ENCODE peak calls at places on chromosome 15, in five cellular contexts. A, U, W, C and I are unnamed samples.

GRCh38 chr15:69597061-69597592 is 144.5 kb downstream of the RPLP1 start:
- DNase-seq in A (no peak), U (peak; percentile 16), W (no peak), C (no peak), I (no peak)

GRCh38 chr15:101723874-101724674 is at the start of gene TARS3:
- DNase-seq in A (peak; percentile 97), U (peak; percentile 99), W (peak; percentile 98), C (peak; percentile 87), I (peak; percentile 56)

GRCh38 chr15:99658000-99658399 is 75.2 kb downstream of the LYSMD4 start:
- DNase-seq in A (no peak), U (no peak), W (no peak), C (no peak), I (no peak)

GRCh38 chr15:84588053-84588874 is 12.5 kb upstream of the ZSCAN2 start:
- DNase-seq in A (peak; percentile 90), U (peak; percentile 89), W (peak; percentile 95), C (peak; percentile 98), I (no peak)

GRCh38 chr15:41836713-41837454 is 1.8 kb upstream of the PLA2G4B start:
- DNase-seq in A (peak; percentile 75), U (no peak), W (no peak), C (no peak), I (no peak)

GRCh38 chr15:96201696-96202095 is 128.8 kb upstream of the NR2F2 start:
- DNase-seq in A (no peak), U (no peak), W (no peak), C (no peak), I (no peak)

GRCh38 chr15:85494035-85494793 is 113.8 kb downstream of the AKAP13 start:
- DNase-seq in A (no peak), U (no peak), W (peak; percentile 64), C (peak; percentile 92), I (no peak)

GRCh38 chr15:37682304-37682703 is 252.1 kb upstream of the TMCO5A start:
- DNase-seq in A (no peak), U (no peak), W (no peak), C (no peak), I (no peak)

GRCh38 chr15:55770261-55770660 is 27.3 kb upstream of the PRTG start:
- DNase-seq in A (no peak), U (no peak), W (peak; percentile 42), C (no peak), I (no peak)

GRCh38 chr15:90286678-90287077 is 21.2 kb downstream of the NGRN start:
- DNase-seq in A (no peak), U (no peak), W (peak; percentile 40), C (peak; percentile 55), I (no peak)
- TF ChIP-seq CTCF in A (peak; percentile 15), U (no peak), W (peak; percentile 57), C (peak; percentile 86), I (peak; percentile 53)

GRCh38 chr15:74845208-74845568 is 2.2 kb upstream of the ULK3 start:
- DNase-seq in A (no peak), U (no peak), W (no peak), C (no peak), I (no peak)

GRCh38 chr15:74844319-74845207 is 1.6 kb upstream of the ULK3 start:
- DNase-seq in A (no peak), U (no peak), W (no peak), C (no peak), I (no peak)

GRCh38 chr15:74842581-74843444 is at the start of gene ULK3:
- DNase-seq in A (peak; percentile 92), U (peak; percentile 95), W (peak; percentile 96), C (peak; percentile 96), I (peak; percentile 48)

GRCh38 chr15:74843445-74843828 is 481 bp upstream of the ULK3 start:
- DNase-seq in A (no peak), U (no peak), W (no peak), C (no peak), I (no peak)

DNA sequence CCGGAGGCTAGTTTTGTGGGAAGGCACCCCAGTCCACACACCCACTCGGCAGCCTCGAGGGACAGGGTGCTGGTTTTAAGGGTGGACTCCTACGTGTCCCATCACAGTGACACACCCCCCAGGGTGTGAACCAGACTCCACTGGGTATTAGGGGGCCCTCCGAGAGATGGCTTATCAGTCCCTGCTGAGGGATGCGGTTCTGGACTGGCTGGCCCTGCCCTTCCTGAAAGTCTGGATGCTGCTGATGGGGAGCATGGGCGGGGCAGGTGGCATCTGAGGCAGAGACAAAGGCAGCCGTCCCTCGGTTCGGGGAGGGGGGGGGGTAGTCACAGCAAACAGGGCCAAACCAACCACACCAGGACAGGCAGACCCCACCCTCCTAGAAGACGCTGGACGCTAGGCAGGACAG is 939 bp upstream of the ULK3 start:
- DNase-seq in A (no peak), U (no peak), W (no peak), C (no peak), I (no peak)
- H3K4me3 ChIP-seq in A (peak overlapping the region; percentile 80), U (no peak overlapping the region), W (no peak overlapping the region), C (no peak overlapping the region), I (no peak overlapping the region)

DNA sequence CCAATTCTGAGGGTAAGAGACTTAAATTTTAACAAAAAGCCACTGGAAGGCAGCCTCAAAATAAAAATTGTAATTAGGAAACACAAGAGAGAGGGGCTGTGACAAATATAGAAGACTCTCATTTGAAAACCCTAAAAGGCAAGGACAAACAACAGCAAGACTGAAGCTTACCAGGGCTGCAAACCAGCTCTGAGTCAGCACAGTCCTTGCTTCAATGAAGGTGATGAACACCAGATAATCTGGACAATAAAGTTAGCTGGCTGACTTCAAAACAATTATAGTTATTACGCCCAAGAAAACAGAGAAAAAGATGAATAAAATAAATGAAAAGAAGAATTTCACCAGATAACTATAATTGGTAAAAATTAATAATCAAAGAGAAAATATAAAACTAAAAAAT is 149.3 kb upstream of the NSMCE3 start:
- DNase-seq in A (no peak), U (no peak), W (no peak), C (no peak), I (no peak)
- TF ChIP-seq CTCF in A (no peak), U (no peak), W (no peak), C (no peak), I (no peak)

GRCh38 chr15:60635507-60636352 is 156.8 kb upstream of the ICE2 start:
- DNase-seq in A (no peak), U (no peak), W (no peak), C (no peak), I (peak; percentile 81)
- H3K4me3 ChIP-seq in A (no peak overlapping the region), U (no peak overlapping the region), W (no peak overlapping the region), C (no peak overlapping the region), I (no peak overlapping the region)

GRCh38 chr15:74365619-74366445 is 1.6 kb downstream of the CYP11A1 start:
- DNase-seq in A (no peak), U (no peak), W (peak; percentile 79), C (no peak), I (no peak)
- TF ChIP-seq CTCF in A (no peak), U (no peak), W (no peak), C (no peak), I (peak; percentile 15)

GRCh38 chr15:88799341-88799740 is 3.9 kb upstream of the ACAN start:
- DNase-seq in A (no peak), U (no peak), W (no peak), C (no peak), I (no peak)
- H3K4me3 ChIP-seq in A (no peak overlapping the region), U (no peak overlapping the region), W (no peak overlapping the region), C (no peak overlapping the region), I (no peak overlapping the region)

GRCh38 chr15:67839358-67839928 is 402 bp downstream of the RNU6-1 start:
- DNase-seq in A (no peak), U (no peak), W (no peak), C (peak; percentile 94), I (no peak)

GRCh38 chr15:67840747-67841634 is 1.1 kb upstream of the RNU6-1 start:
- DNase-seq in A (no peak), U (no peak), W (peak; percentile 61), C (peak; percentile 86), I (no peak)

GRCh38 chr15:67836955-67837354 is 2.9 kb downstream of the RNU6-1 start:
- DNase-seq in A (no peak), U (no peak), W (no peak), C (no peak), I (no peak)

GRCh38 chr15:67839929-67840746 is at the start of gene RNU6-1:
- DNase-seq in A (peak; percentile 95), U (peak; percentile 97), W (peak; percentile 95), C (peak; percentile 98), I (peak; percentile 87)

GRCh38 chr15:67838789-67839332 is 984 bp downstream of the RNU6-1 start:
- DNase-seq in A (peak; percentile 76), U (peak; percentile 73), W (peak; percentile 85), C (no peak), I (no peak)
- TF ChIP-seq CTCF in A (no peak), U (no peak), W (no peak), C (no peak), I (no peak)

GRCh38 chr15:34721157-34721801 is 33.5 kb downstream of the GJD2 start:
- DNase-seq in A (no peak), U (no peak), W (no peak), C (no peak), I (no peak)
- H3K4me3 ChIP-seq in A (no peak overlapping the region), U (no peak overlapping the region), W (no peak overlapping the region), C (peak overlapping the region; percentile 31), I (no peak overlapping the region)

DNA sequence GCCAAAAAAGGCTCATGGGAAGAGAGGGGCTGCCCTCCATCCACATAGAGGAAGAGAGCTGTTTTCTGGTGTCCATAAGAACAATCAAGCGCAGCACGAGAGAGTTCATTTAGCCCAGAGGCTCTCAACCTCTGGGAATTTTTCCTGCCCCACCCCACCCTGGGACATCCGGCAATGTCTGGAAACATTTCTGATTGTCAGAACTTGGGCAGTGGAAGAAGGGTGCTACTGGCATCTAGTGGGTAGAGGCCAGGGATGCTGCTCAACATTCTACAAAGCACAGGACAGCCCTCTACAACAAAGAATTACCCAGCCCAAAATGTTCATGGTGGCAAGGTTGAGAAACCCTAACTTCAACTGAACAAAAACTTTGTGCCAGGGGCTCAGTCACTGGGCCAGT is 92.9 kb downstream of the RAB11A start:
- DNase-seq in A (no peak), U (no peak), W (no peak), C (no peak), I (no peak)
- TF ChIP-seq CTCF in A (no peak), U (no peak), W (no peak), C (peak; percentile 34), I (peak; percentile 9)